ENCODE peak calls at places on chromosomes 7 and 10, in five cellular contexts. One of them, this sample, is unnamed.

GRCh38 chr7:70881470-70881869 is 250.5 kb upstream of the GALNT17 start:
- DNase-seq in activated CD8-positive, alpha-beta T cell treated with anti-CD3 and anti-CD28 coated beads for 36 hours: no peak
- DNase-seq in thoracic aorta: no peak
- DNase-seq in HCT116: no peak
- DNase-seq in heart left ventricle: no peak
- DNase-seq in this sample: no peak

GRCh38 chr7:99380032-99380822 is 5.7 kb downstream of the ARPC1B start:
- DNase-seq in HCT116: no peak
- DNase-seq in activated CD8-positive, alpha-beta T cell treated with anti-CD3 and anti-CD28 coated beads for 36 hours: peak
- DNase-seq in thoracic aorta: no peak
- DNase-seq in heart left ventricle: peak
- DNase-seq in this sample: no peak

GRCh38 chr7:135855836-135856235 is 107.2 kb upstream of the FAM180A start:
- DNase-seq in thoracic aorta: no peak
- DNase-seq in activated CD8-positive, alpha-beta T cell treated with anti-CD3 and anti-CD28 coated beads for 36 hours: no peak
- DNase-seq in HCT116: no peak
- DNase-seq in heart left ventricle: no peak
- DNase-seq in this sample: no peak

GRCh38 chr10:46033602-46034011 is 3.2 kb upstream of the NCOA4 start:
- DNase-seq in thoracic aorta: no peak
- DNase-seq in activated CD8-positive, alpha-beta T cell treated with anti-CD3 and anti-CD28 coated beads for 36 hours: no peak
- DNase-seq in HCT116: no peak
- DNase-seq in heart left ventricle: peak
- DNase-seq in this sample: no peak

GRCh38 chr7:82343-83155 is 109.8 kb upstream of the FAM20C start:
- DNase-seq in activated CD8-positive, alpha-beta T cell treated with anti-CD3 and anti-CD28 coated beads for 36 hours: no peak
- DNase-seq in HCT116: no peak
- DNase-seq in heart left ventricle: no peak
- DNase-seq in thoracic aorta: no peak
- DNase-seq in this sample: no peak

GRCh38 chr10:28300027-28300426 is 2.8 kb downstream of the MPP7 start:
- DNase-seq in HCT116: no peak
- DNase-seq in thoracic aorta: no peak
- DNase-seq in heart left ventricle: no peak
- DNase-seq in activated CD8-positive, alpha-beta T cell treated with anti-CD3 and anti-CD28 coated beads for 36 hours: peak
- DNase-seq in this sample: no peak

GRCh38 chr10:120396228-120396627 is 60.8 kb upstream of the PLPP4 start:
- DNase-seq in HCT116: no peak
- DNase-seq in activated CD8-positive, alpha-beta T cell treated with anti-CD3 and anti-CD28 coated beads for 36 hours: no peak
- DNase-seq in thoracic aorta: no peak
- DNase-seq in heart left ventricle: no peak
- DNase-seq in this sample: no peak

GRCh38 chr7:140607441-140607989 is 33.1 kb downstream of the DENND2A start:
- DNase-seq in activated CD8-positive, alpha-beta T cell treated with anti-CD3 and anti-CD28 coated beads for 36 hours: no peak
- DNase-seq in HCT116: no peak
- DNase-seq in heart left ventricle: peak
- DNase-seq in thoracic aorta: no peak
- DNase-seq in this sample: no peak

GRCh38 chr10:70232155-70232858 is 922 bp downstream of the PPA1 start:
- DNase-seq in activated CD8-positive, alpha-beta T cell treated with anti-CD3 and anti-CD28 coated beads for 36 hours: peak
- DNase-seq in HCT116: no peak
- DNase-seq in heart left ventricle: no peak
- DNase-seq in thoracic aorta: no peak
- DNase-seq in this sample: no peak

GRCh38 chr10:99742701-99743100 is 10.7 kb downstream of the CUTC start:
- DNase-seq in HCT116: no peak
- DNase-seq in heart left ventricle: no peak
- DNase-seq in thoracic aorta: no peak
- DNase-seq in activated CD8-positive, alpha-beta T cell treated with anti-CD3 and anti-CD28 coated beads for 36 hours: no peak
- DNase-seq in this sample: no peak

GRCh38 chr10:132623996-132624846 is 86.6 kb downstream of the INPP5A start:
- DNase-seq in heart left ventricle: no peak
- DNase-seq in thoracic aorta: no peak
- DNase-seq in activated CD8-positive, alpha-beta T cell treated with anti-CD3 and anti-CD28 coated beads for 36 hours: no peak
- DNase-seq in HCT116: no peak
- DNase-seq in this sample: no peak

GRCh38 chr7:4817178-4817905 is 41.9 kb downstream of the AP5Z1 start:
- DNase-seq in activated CD8-positive, alpha-beta T cell treated with anti-CD3 and anti-CD28 coated beads for 36 hours: no peak
- DNase-seq in heart left ventricle: no peak
- DNase-seq in HCT116: no peak
- DNase-seq in thoracic aorta: no peak
- DNase-seq in this sample: no peak

GRCh38 chr10:60573342-60573741 is 183.7 kb upstream of the ANK3 start:
- DNase-seq in heart left ventricle: no peak
- DNase-seq in HCT116: no peak
- DNase-seq in thoracic aorta: no peak
- DNase-seq in activated CD8-positive, alpha-beta T cell treated with anti-CD3 and anti-CD28 coated beads for 36 hours: peak
- DNase-seq in this sample: no peak

GRCh38 chr7:99762680-99763327 is 21.2 kb downstream of the CYP3A4 start:
- DNase-seq in thoracic aorta: peak
- DNase-seq in HCT116: no peak
- DNase-seq in heart left ventricle: peak
- DNase-seq in activated CD8-positive, alpha-beta T cell treated with anti-CD3 and anti-CD28 coated beads for 36 hours: no peak
- DNase-seq in this sample: no peak

GRCh38 chr10:69994262-69994661 is 58.4 kb upstream of the MACROH2A2 start:
- DNase-seq in heart left ventricle: peak
- DNase-seq in thoracic aorta: no peak
- DNase-seq in activated CD8-positive, alpha-beta T cell treated with anti-CD3 and anti-CD28 coated beads for 36 hours: peak
- DNase-seq in HCT116: peak
- DNase-seq in this sample: no peak

GRCh38 chr10:32210306-32211045 is 136.5 kb downstream of the EPC1 start:
- DNase-seq in thoracic aorta: no peak
- DNase-seq in HCT116: peak
- DNase-seq in activated CD8-positive, alpha-beta T cell treated with anti-CD3 and anti-CD28 coated beads for 36 hours: peak
- DNase-seq in heart left ventricle: no peak
- DNase-seq in this sample: no peak

GRCh38 chr10:21135396-21135973 is 238.4 kb upstream of the NEBL start:
- DNase-seq in thoracic aorta: no peak
- DNase-seq in heart left ventricle: no peak
- DNase-seq in activated CD8-positive, alpha-beta T cell treated with anti-CD3 and anti-CD28 coated beads for 36 hours: no peak
- DNase-seq in HCT116: no peak
- DNase-seq in this sample: no peak

GRCh38 chr7:70738080-70738479 is 393.9 kb upstream of the GALNT17 start:
- DNase-seq in heart left ventricle: no peak
- DNase-seq in HCT116: no peak
- DNase-seq in activated CD8-positive, alpha-beta T cell treated with anti-CD3 and anti-CD28 coated beads for 36 hours: no peak
- DNase-seq in thoracic aorta: no peak
- DNase-seq in this sample: no peak

GRCh38 chr10:132140167-132140925 is 46.4 kb upstream of the DPYSL4 start:
- DNase-seq in heart left ventricle: peak
- DNase-seq in activated CD8-positive, alpha-beta T cell treated with anti-CD3 and anti-CD28 coated beads for 36 hours: no peak
- DNase-seq in thoracic aorta: no peak
- DNase-seq in HCT116: no peak
- DNase-seq in this sample: peak

GRCh38 chr7:30548762-30549344 is 44.2 kb upstream of the GGCT start:
- DNase-seq in heart left ventricle: peak
- DNase-seq in HCT116: peak
- DNase-seq in activated CD8-positive, alpha-beta T cell treated with anti-CD3 and anti-CD28 coated beads for 36 hours: peak
- DNase-seq in thoracic aorta: no peak
- DNase-seq in this sample: no peak

GRCh38 chr7:144738708-144739314 is 97.0 kb downstream of the TPK1 start:
- DNase-seq in activated CD8-positive, alpha-beta T cell treated with anti-CD3 and anti-CD28 coated beads for 36 hours: peak
- DNase-seq in thoracic aorta: no peak
- DNase-seq in HCT116: peak
- DNase-seq in heart left ventricle: no peak
- DNase-seq in this sample: no peak

GRCh38 chr7:80467069-80467468 is 44.8 kb downstream of the GNAT3 start:
- DNase-seq in HCT116: no peak
- DNase-seq in thoracic aorta: no peak
- DNase-seq in activated CD8-positive, alpha-beta T cell treated with anti-CD3 and anti-CD28 coated beads for 36 hours: no peak
- DNase-seq in heart left ventricle: no peak
- DNase-seq in this sample: no peak

GRCh38 chr10:77687621-77688020 is 50.0 kb upstream of the KCNMA1 start:
- DNase-seq in HCT116: no peak
- DNase-seq in heart left ventricle: no peak
- DNase-seq in thoracic aorta: no peak
- DNase-seq in activated CD8-positive, alpha-beta T cell treated with anti-CD3 and anti-CD28 coated beads for 36 hours: no peak
- DNase-seq in this sample: no peak
- TF ChIP-seq CTCF in HCT116: no peak
- TF ChIP-seq CTCF in heart left ventricle: no peak
- TF ChIP-seq CTCF in thoracic aorta: no peak
- TF ChIP-seq CTCF in activated CD8-positive, alpha-beta T cell treated with anti-CD3 and anti-CD28 coated beads for 36 hours: no peak
- TF ChIP-seq CTCF in this sample: no peak

DNA sequence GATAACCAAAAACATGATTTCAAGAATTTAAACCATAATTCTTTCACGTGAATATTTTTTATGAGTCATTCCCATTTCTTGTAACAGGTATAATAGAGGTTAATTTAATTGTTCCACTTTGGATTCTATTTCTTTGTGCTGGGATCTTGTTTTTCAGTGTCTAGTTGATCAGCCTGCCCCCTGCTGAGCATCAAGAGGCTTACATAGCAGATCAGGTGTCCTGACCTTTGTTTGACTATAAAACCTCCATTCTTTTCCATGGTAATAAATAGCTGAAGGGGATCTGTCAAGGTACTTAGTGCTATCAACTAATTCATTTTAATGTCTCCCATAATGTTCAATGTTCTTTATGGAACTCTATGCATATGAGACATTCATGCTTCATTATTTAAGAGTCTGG is 4.9 kb downstream of the COL17A1 start:
- DNase-seq in thoracic aorta: no peak
- DNase-seq in HCT116: peak
- DNase-seq in heart left ventricle: no peak
- DNase-seq in activated CD8-positive, alpha-beta T cell treated with anti-CD3 and anti-CD28 coated beads for 36 hours: peak
- DNase-seq in this sample: no peak
- TF ChIP-seq CTCF in thoracic aorta: no peak
- TF ChIP-seq CTCF in HCT116: peak
- TF ChIP-seq CTCF in heart left ventricle: peak
- TF ChIP-seq CTCF in activated CD8-positive, alpha-beta T cell treated with anti-CD3 and anti-CD28 coated beads for 36 hours: peak
- TF ChIP-seq CTCF in this sample: peak

DNA sequence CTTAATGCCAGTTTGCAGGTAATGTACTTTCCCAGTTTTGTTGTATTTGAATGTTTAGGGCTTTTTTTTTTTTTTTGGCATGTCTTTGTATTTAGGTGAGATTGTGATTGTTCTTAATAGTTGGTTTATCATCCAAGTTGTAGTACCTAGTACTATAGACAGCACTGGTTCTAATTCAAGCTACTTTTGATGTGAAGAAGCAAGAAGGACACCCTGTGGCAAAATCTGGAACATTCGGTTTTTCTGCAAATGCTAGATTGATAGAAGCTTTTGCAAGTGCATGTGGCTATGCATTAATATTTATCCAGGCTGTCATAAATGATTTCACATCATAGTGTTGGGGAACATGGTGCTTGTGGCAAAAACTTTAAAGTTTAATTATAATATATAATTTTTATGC is 248.9 kb downstream of the FOXP2 start:
- DNase-seq in thoracic aorta: no peak
- DNase-seq in heart left ventricle: no peak
- DNase-seq in HCT116: peak
- DNase-seq in activated CD8-positive, alpha-beta T cell treated with anti-CD3 and anti-CD28 coated beads for 36 hours: no peak
- DNase-seq in this sample: no peak
- TF ChIP-seq CTCF in thoracic aorta: no peak
- TF ChIP-seq CTCF in heart left ventricle: no peak
- TF ChIP-seq CTCF in HCT116: peak
- TF ChIP-seq CTCF in activated CD8-positive, alpha-beta T cell treated with anti-CD3 and anti-CD28 coated beads for 36 hours: no peak
- TF ChIP-seq CTCF in this sample: peak

GRCh38 chr10:11237571-11237970 is 219.9 kb downstream of the CELF2 start:
- DNase-seq in HCT116: no peak
- DNase-seq in thoracic aorta: no peak
- DNase-seq in heart left ventricle: no peak
- DNase-seq in activated CD8-positive, alpha-beta T cell treated with anti-CD3 and anti-CD28 coated beads for 36 hours: peak
- DNase-seq in this sample: no peak

GRCh38 chr10:11234857-11235640 is 217.4 kb downstream of the CELF2 start:
- DNase-seq in heart left ventricle: no peak
- DNase-seq in activated CD8-positive, alpha-beta T cell treated with anti-CD3 and anti-CD28 coated beads for 36 hours: no peak
- DNase-seq in HCT116: no peak
- DNase-seq in thoracic aorta: no peak
- DNase-seq in this sample: no peak

GRCh38 chr10:11238893-11239292 is 221.2 kb downstream of the CELF2 start:
- DNase-seq in thoracic aorta: no peak
- DNase-seq in HCT116: no peak
- DNase-seq in activated CD8-positive, alpha-beta T cell treated with anti-CD3 and anti-CD28 coated beads for 36 hours: no peak
- DNase-seq in heart left ventricle: no peak
- DNase-seq in this sample: no peak

GRCh38 chr10:11236234-11236633 is 218.6 kb downstream of the CELF2 start:
- DNase-seq in thoracic aorta: no peak
- DNase-seq in activated CD8-positive, alpha-beta T cell treated with anti-CD3 and anti-CD28 coated beads for 36 hours: peak
- DNase-seq in HCT116: no peak
- DNase-seq in heart left ventricle: no peak
- DNase-seq in this sample: no peak

GRCh38 chr10:11235771-11236170 is 218.1 kb downstream of the CELF2 start:
- DNase-seq in thoracic aorta: no peak
- DNase-seq in HCT116: no peak
- DNase-seq in heart left ventricle: no peak
- DNase-seq in activated CD8-positive, alpha-beta T cell treated with anti-CD3 and anti-CD28 coated beads for 36 hours: no peak
- DNase-seq in this sample: no peak
- TF ChIP-seq CTCF in thoracic aorta: no peak
- TF ChIP-seq CTCF in HCT116: no peak
- TF ChIP-seq CTCF in heart left ventricle: no peak
- TF ChIP-seq CTCF in activated CD8-positive, alpha-beta T cell treated with anti-CD3 and anti-CD28 coated beads for 36 hours: no peak
- TF ChIP-seq CTCF in this sample: no peak

GRCh38 chr10:78520737-78521430 is 487.2 kb downstream of the RPS24 start:
- DNase-seq in thoracic aorta: no peak
- DNase-seq in HCT116: peak
- DNase-seq in activated CD8-positive, alpha-beta T cell treated with anti-CD3 and anti-CD28 coated beads for 36 hours: peak
- DNase-seq in heart left ventricle: no peak
- DNase-seq in this sample: no peak
- TF ChIP-seq CTCF in thoracic aorta: no peak
- TF ChIP-seq CTCF in HCT116: peak
- TF ChIP-seq CTCF in activated CD8-positive, alpha-beta T cell treated with anti-CD3 and anti-CD28 coated beads for 36 hours: no peak
- TF ChIP-seq CTCF in heart left ventricle: no peak
- TF ChIP-seq CTCF in this sample: peak

GRCh38 chr7:2921748-2922147 is 77.6 kb upstream of the GNA12 start:
- DNase-seq in HCT116: no peak
- DNase-seq in activated CD8-positive, alpha-beta T cell treated with anti-CD3 and anti-CD28 coated beads for 36 hours: no peak
- DNase-seq in heart left ventricle: no peak
- DNase-seq in thoracic aorta: no peak
- DNase-seq in this sample: no peak
- TF ChIP-seq CTCF in HCT116: no peak
- TF ChIP-seq CTCF in activated CD8-positive, alpha-beta T cell treated with anti-CD3 and anti-CD28 coated beads for 36 hours: peak
- TF ChIP-seq CTCF in heart left ventricle: peak
- TF ChIP-seq CTCF in thoracic aorta: no peak
- TF ChIP-seq CTCF in this sample: peak

DNA sequence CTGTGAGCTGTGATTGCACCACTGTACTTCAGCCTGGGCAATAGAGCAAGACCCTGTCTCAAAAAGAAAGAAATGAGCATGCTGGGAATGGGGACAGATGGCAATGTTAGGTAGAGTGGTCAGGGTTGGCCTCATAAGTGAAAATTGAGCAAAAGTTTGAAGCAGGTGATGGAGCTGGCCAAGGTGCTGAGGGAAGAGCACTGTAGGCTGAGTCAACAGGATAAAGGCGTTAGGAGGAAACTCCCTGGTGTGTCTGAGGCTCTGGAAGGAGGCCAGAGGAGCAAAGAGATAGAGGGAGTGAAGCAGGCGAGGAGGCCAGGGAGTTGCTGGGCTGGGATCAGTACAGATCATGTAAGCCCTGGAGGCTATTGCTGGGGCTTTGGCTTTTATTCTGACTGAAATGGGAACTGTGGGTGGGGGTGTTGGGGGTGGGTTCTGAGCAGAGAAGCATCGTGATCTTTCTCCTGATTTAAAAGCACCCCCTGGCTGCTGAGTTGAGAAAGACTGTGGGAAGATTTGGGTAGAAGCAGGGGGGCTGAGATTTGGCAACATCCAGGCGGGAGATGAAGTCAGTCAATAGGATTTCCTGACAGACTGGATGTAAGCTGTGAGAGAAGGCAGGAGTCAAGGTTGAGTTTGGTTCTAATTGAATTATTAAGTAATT is 52.5 kb upstream of the VKORC1L1 start:
- DNase-seq in heart left ventricle: no peak
- DNase-seq in activated CD8-positive, alpha-beta T cell treated with anti-CD3 and anti-CD28 coated beads for 36 hours: peak
- DNase-seq in HCT116: no peak
- DNase-seq in thoracic aorta: no peak
- DNase-seq in this sample: no peak
- TF ChIP-seq CTCF in heart left ventricle: no peak
- TF ChIP-seq CTCF in activated CD8-positive, alpha-beta T cell treated with anti-CD3 and anti-CD28 coated beads for 36 hours: no peak
- TF ChIP-seq CTCF in HCT116: no peak
- TF ChIP-seq CTCF in thoracic aorta: no peak
- TF ChIP-seq CTCF in this sample: peak